ENCODE peak calls at places on chromosomes 7 and 10, in five cellular contexts. E is CD8-positive, alpha-beta T cell; S is progenitor cell of endocrine pancreas; O is H1; Z is colonic mucosa. N is an unnamed sample.

GRCh38 chr10:102419561-102420442 is 834 bp upstream of the FBXL15 start:
- DNase-seq in O (peak), S (peak), Z (peak), E (peak), N (no peak)

GRCh38 chr10:121033371-121033770 is 182.2 kb downstream of the WDR11 start:
- DNase-seq in Z (no peak), O (no peak), E (no peak), S (no peak), N (no peak)

GRCh38 chr10:71363936-71364335 is 32.8 kb upstream of the CDH23 start:
- DNase-seq in Z (no peak), E (no peak), O (no peak), S (no peak), N (no peak)

GRCh38 chr7:44294325-44295069 is 30.9 kb downstream of the CAMK2B start:
- DNase-seq in E (no peak), S (no peak), O (no peak), Z (no peak), N (no peak)

GRCh38 chr7:103989785-103990775 is 622 bp upstream of the RELN start:
- DNase-seq in Z (no peak), S (peak), E (no peak), O (peak), N (no peak)

GRCh38 chr7:115059312-115059711 is 137.4 kb downstream of the MDFIC start:
- DNase-seq in E (no peak), Z (no peak), S (no peak), O (no peak), N (no peak)

GRCh38 chr10:78302739-78302988 is 269.0 kb downstream of the RPS24 start:
- DNase-seq in O (no peak), S (no peak), E (no peak), Z (no peak), N (no peak)

GRCh38 chr7:115475774-115476407 is 554.0 kb downstream of the MDFIC start:
- DNase-seq in O (no peak), E (no peak), Z (peak), S (no peak), N (no peak)

GRCh38 chr7:20828947-20829346 is 42.3 kb upstream of the SP8 start:
- DNase-seq in O (no peak), Z (no peak), S (no peak), E (no peak), N (no peak)

GRCh38 chr10:66980276-66980675 is 54.4 kb downstream of the LRRTM3 start:
- DNase-seq in S (no peak), E (no peak), Z (no peak), O (no peak), N (no peak)

GRCh38 chr10:34722404-34722803 is 92.7 kb downstream of the PARD3 start:
- DNase-seq in S (no peak), Z (no peak), O (peak), E (no peak), N (no peak)

GRCh38 chr7:29991937-29992336 is 2.3 kb upstream of the SCRN1 start:
- DNase-seq in S (no peak), E (no peak), O (no peak), Z (no peak), N (no peak)

GRCh38 chr10:95279042-95279820 is 11.6 kb downstream of the PDLIM1 start:
- DNase-seq in Z (no peak), E (no peak), O (no peak), S (no peak), N (peak)

GRCh38 chr7:11714676-11715075 is 117.3 kb downstream of the THSD7A start:
- DNase-seq in O (no peak), E (no peak), S (no peak), Z (no peak), N (no peak)

GRCh38 chr7:116511552-116512523 is 12.3 kb downstream of the CAV2 start:
- DNase-seq in S (no peak), O (no peak), Z (peak), E (no peak), N (peak)

GRCh38 chr7:28933874-28934265 is 24.3 kb downstream of the TRIL start:
- DNase-seq in E (no peak), O (no peak), Z (no peak), S (no peak), N (no peak)

GRCh38 chr7:421056-421991 is 98.3 kb downstream of the PDGFA start:
- DNase-seq in Z (no peak), S (no peak), O (peak), E (no peak), N (no peak)

GRCh38 chr10:97060441-97061084 is 125.2 kb downstream of the SLIT1 start:
- DNase-seq in O (no peak), Z (no peak), E (no peak), S (no peak), N (no peak)

GRCh38 chr10:317219-317868 is 182.1 kb downstream of the ZMYND11 start:
- DNase-seq in S (no peak), E (no peak), Z (peak), O (no peak), N (no peak)

GRCh38 chr7:31782411-31782991 is 95.5 kb downstream of the PPP1R17 start:
- DNase-seq in S (no peak), Z (no peak), E (no peak), O (no peak), N (peak)

GRCh38 chr7:151248191-151249033 is at the start of gene SMARCD3:
- DNase-seq in E (no peak), S (peak), Z (peak), O (peak), N (peak)

GRCh38 chr7:118185163-118185860 is 1.3 kb downstream of the LSM8 start:
- DNase-seq in E (no peak), S (no peak), O (no peak), Z (no peak), N (no peak)

GRCh38 chr10:91357497-91357896 is 52.6 kb upstream of the HECTD2 start:
- DNase-seq in E (no peak), S (no peak), Z (no peak), O (no peak), N (no peak)

GRCh38 chr7:11702938-11703337 is 129.1 kb downstream of the THSD7A start:
- DNase-seq in Z (no peak), O (no peak), S (no peak), E (no peak), N (no peak)

GRCh38 chr10:33655921-33656320 is 321.5 kb upstream of the NRP1 start:
- DNase-seq in S (no peak), E (no peak), O (no peak), Z (no peak), N (no peak)

GRCh38 chr10:24971374-24971773 is 19.0 kb upstream of the PRTFDC1 start:
- DNase-seq in S (no peak), E (no peak), Z (no peak), O (no peak), N (no peak)

GRCh38 chr10:1047937-1048336 is 982 bp downstream of the IDI1 start:
- DNase-seq in O (no peak), Z (peak), S (no peak), E (no peak), N (no peak)

GRCh38 chr10:44395396-44395795 is 10.5 kb upstream of the CXCL12 start:
- DNase-seq in O (no peak), S (no peak), E (no peak), Z (peak), N (no peak)

GRCh38 chr7:108263364-108263951 is 133.3 kb upstream of the LAMB4 start:
- DNase-seq in Z (peak), S (no peak), O (no peak), E (no peak), N (no peak)

GRCh38 chr7:25968205-25968993 is 183.6 kb upstream of the NFE2L3 start:
- DNase-seq in Z (no peak), E (no peak), S (no peak), O (no peak), N (no peak)

GRCh38 chr7:74453321-74454011 is at the start of gene GTF2IRD1:
- DNase-seq in O (peak), E (peak), S (peak), Z (peak), N (peak)

GRCh38 chr10:34102917-34103506 is 712.1 kb downstream of the PARD3 start:
- DNase-seq in S (no peak), Z (no peak), E (no peak), O (no peak), N (peak)

GRCh38 chr10:49106451-49106850 is 8.9 kb downstream of the VSTM4 start:
- DNase-seq in O (no peak), E (no peak), S (no peak), Z (no peak), N (no peak)

GRCh38 chr10:52092390-52092789 is 221.7 kb upstream of the DKK1 start:
- DNase-seq in E (no peak), S (no peak), O (no peak), Z (no peak), N (no peak)

GRCh38 chr7:82410461-82410860 is 33.1 kb downstream of the CACNA2D1 start:
- DNase-seq in Z (no peak), O (no peak), S (no peak), E (no peak), N (no peak)

GRCh38 chr10:33334839-33335549 is 527 bp upstream of the NRP1 start:
- DNase-seq in S (peak), O (peak), E (no peak), Z (peak), N (peak)

GRCh38 chr10:80460399-80461207 is 6.5 kb downstream of the TSPAN14 start:
- DNase-seq in Z (peak), O (peak), E (no peak), S (peak), N (no peak)

GRCh38 chr10:35191523-35191922 is 64.9 kb downstream of the CREM start:
- DNase-seq in Z (no peak), S (no peak), E (no peak), O (no peak), N (no peak)

GRCh38 chr10:125788156-125789034 is 12.8 kb upstream of the MMP21 start:
- DNase-seq in Z (no peak), O (no peak), E (no peak), S (no peak), N (no peak)

GRCh38 chr10:125783957-125784356 is 8.3 kb upstream of the MMP21 start:
- DNase-seq in S (no peak), O (no peak), Z (no peak), E (no peak), N (no peak)

GRCh38 chr10:125785831-125786230 is 10.2 kb upstream of the MMP21 start:
- DNase-seq in Z (no peak), S (no peak), E (no peak), O (no peak), N (no peak)

GRCh38 chr10:125783408-125783807 is 7.8 kb upstream of the MMP21 start:
- DNase-seq in S (no peak), E (no peak), Z (no peak), O (no peak), N (no peak)

DNA sequence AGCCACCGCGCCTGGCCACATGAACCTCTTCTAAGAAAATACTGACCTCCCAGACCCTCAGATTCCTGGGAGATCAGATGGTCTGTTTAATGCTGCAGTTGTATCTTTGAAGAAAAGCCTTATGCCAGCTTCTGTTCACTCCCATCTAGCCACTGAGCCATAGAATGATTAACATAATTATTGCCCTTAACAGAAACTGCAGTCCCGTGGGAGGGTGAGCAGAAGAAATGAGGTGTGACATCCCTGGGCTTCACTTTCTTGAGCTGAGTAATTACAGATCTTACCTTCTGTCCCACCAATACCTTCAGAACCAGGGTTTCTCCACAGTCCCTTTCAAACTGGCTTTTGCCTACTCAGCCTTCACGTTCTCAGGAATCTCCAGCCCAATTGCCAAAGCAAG is 10.9 kb upstream of the MMP21 start:
- DNase-seq in O (no peak), E (no peak), Z (no peak), S (no peak), N (no peak)
- TF ChIP-seq CTCF in O (no peak), E (no peak), Z (no peak), S (no peak), N (no peak)

DNA sequence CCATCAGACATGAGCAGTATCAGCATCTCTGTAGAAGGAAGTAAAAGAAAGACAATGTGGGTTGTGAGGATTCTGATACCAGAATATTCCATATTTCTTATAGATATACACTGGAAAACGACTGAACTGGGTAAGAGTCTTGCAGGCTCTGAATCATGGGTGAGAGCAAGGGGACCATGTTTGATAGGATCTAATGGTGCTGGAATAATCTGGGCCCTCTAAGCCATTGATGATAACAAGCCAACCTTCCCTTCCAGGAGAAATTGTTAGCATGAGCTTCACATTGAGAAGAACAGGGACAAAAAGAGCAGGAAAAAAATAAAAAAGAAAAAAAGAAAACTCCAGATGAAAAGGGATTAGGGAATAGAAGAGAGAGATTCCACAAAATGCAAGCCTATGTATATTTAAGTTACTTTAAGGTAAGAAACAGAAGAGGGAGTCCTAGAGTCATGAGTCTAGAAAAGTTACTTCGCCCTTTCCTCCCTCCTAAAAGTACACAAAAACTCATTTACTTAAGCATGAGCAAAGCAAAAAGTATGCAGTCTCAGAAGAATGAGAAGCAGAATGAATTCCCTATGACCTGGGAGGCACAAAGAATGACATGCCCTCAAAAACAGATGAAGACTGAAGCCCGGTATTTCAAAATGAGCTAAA is 181.9 kb downstream of the TMEM26 start:
- DNase-seq in S (no peak), Z (no peak), E (no peak), O (no peak), N (peak)
- TF ChIP-seq CTCF in S (peak), Z (no peak), E (no peak), O (peak), N (peak)

DNA sequence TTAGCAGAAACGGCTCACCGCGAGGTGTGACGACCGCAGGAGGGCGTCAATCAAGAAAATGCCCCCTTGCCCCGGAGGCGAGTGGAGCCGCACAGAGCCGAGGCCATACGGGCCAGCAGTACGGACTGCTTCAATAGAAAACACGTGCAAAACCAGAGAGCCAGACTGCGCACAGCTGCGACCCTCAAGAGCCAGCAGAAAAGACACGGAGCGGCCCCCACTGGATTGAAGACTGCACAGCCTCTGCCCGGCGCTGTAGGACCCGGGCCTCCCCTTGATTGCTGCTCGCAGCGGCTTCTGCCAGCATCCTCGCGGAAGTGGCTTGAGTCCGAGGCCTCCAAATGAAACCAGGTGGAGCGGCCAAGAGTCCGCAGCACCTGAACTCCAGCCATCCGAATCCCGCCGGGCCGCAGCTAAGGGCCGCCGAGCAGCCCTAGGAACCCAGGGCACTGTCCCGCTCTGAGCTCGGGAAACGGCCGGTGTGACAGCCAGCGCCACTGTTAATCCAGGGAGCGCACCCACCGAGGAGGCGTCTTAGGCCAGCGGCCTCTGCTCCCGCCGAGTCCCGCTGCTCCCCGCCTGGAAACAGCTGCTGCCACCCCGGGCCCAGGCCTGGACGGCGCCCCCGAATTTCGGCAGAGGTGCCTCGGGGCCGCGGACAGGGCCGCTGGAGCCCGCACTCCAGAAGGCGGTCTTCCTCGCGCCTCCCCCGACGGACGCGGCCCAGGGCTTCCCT is 660 bp upstream of the HHEX start:
- DNase-seq in O (peak), Z (peak), E (no peak), S (peak), N (no peak)
- TF ChIP-seq CTCF in O (peak), Z (no peak), E (no peak), S (peak), N (peak)

GRCh38 chr7:158494162-158494586 is 93.4 kb downstream of the PTPRN2 start:
- DNase-seq in O (no peak), S (no peak), Z (no peak), E (no peak), N (no peak)
- TF ChIP-seq CTCF in O (peak), S (no peak), Z (no peak), E (no peak), N (no peak)

GRCh38 chr7:101411477-101411954 is 48.8 kb downstream of the COL26A1 start:
- DNase-seq in E (no peak), O (no peak), Z (no peak), S (no peak), N (no peak)
- TF ChIP-seq CTCF in E (no peak), O (no peak), Z (no peak), S (no peak), N (peak)

GRCh38 chr10:55497893-55498499 is 697.0 kb upstream of the PCDH15 start:
- DNase-seq in E (no peak), O (no peak), S (no peak), Z (no peak), N (no peak)

GRCh38 chr10:55495555-55495954 is 694.5 kb upstream of the PCDH15 start:
- DNase-seq in S (no peak), O (no peak), E (no peak), Z (no peak), N (no peak)

GRCh38 chr10:55500931-55501559 is 700.0 kb upstream of the PCDH15 start:
- DNase-seq in O (peak), S (no peak), E (no peak), Z (peak), N (no peak)
- TF ChIP-seq CTCF in O (peak), S (peak), E (no peak), Z (no peak), N (no peak)

GRCh38 chr10:98308602-98309365 is 40.8 kb upstream of the LOXL4 start:
- DNase-seq in Z (no peak), O (no peak), S (no peak), E (no peak), N (no peak)

GRCh38 chr10:98307916-98308315 is 39.9 kb upstream of the LOXL4 start:
- DNase-seq in S (no peak), O (no peak), E (no peak), Z (no peak), N (no peak)

GRCh38 chr10:98312349-98312748 is 44.4 kb upstream of the LOXL4 start:
- DNase-seq in Z (no peak), S (no peak), O (no peak), E (no peak), N (peak)

GRCh38 chr10:98310721-98311120 is 42.7 kb upstream of the LOXL4 start:
- DNase-seq in Z (no peak), E (no peak), O (no peak), S (no peak), N (no peak)

DNA sequence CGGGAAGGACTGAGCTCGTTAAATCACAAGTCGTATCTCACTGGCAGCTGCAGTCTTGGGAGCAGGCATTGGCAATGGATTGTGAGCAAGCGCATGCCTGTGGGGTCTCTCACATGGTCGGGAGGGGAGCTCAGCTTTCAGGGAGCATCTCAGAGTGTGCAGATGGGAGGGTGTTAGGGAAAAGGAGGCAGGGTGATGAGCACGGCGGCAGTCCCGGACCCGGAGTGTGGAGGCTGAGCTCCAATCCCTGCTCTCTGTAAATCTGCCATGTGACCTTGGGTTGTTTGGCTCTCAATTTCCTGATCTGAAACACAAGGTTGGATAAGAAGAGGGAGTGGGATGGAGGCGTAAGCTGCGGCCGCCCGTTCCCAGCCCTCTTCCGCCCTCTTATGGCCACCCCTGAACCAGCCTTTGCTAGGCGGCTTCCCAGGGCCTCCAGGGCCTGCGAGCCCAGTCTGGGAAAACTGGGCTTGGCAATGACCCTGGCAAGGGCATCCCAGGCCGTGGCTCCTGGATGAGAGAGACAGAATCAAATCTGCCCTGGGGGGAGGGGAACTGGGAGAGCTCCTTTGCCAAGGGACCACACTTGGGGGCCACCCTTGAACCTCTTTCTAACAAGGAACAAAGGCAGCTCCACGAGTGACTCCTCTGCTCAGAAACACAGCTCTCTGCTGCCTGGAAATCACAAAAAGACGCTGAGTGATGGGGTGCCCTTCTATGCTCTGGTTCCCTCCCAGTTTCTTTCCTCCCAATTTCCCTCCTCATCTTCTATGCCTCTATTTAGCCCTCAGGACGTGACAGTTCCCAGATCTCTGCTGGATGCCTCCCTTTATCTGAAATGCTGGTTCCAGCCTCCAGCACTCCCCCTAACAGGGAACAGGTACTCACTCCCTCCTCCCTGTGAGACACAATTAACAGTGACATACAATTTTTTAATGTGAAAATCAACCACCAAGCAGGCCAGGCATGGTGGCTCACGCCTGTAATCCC is 41.7 kb upstream of the LOXL4 start:
- DNase-seq in O (peak), Z (peak), S (peak), E (no peak), N (peak)
- TF ChIP-seq CTCF in O (peak), Z (peak), S (peak), E (no peak), N (peak)

GRCh38 chr10:83397806-83398205 is 741.5 kb upstream of the GHITM start:
- DNase-seq in O (no peak), Z (no peak), S (no peak), E (no peak), N (no peak)
- TF ChIP-seq CTCF in O (no peak), Z (no peak), S (no peak), E (no peak), N (no peak)

N was measured in HFFc6.